ENCODE peak calls at places on chromosomes 11 and 22, in eight cellular contexts. I, Q, B, R, M, E, V and W are unnamed samples.
A peak's percentile ranks its signal among the peaks of the same experiment; 100 is the strongest.

GRCh38 chr11:114368918-114369680 is 31.2 kb downstream of the C11orf71 start:
- DNase-seq in E (no peak), V (no peak), I (no peak), M (no peak), B (no peak), R (no peak), Q (no peak), W (no peak)

GRCh38 chr11:95908826-95909225 is 15.1 kb downstream of the MTMR2 start:
- DNase-seq in M (no peak), B (no peak), I (no peak), Q (no peak), E (no peak), R (no peak), V (no peak), W (no peak)

GRCh38 chr11:91124363-91124762 is 901.5 kb upstream of the CHORDC1 start:
- DNase-seq in B (no peak), R (no peak), I (no peak), E (no peak), Q (no peak), M (no peak), V (no peak), W (no peak)

GRCh38 chr22:44701187-44701586 is 817 bp upstream of the PRR5 start:
- DNase-seq in B (no peak), M (no peak), V (no peak), Q (no peak), E (no peak), I (no peak), R (no peak), W (no peak)

GRCh38 chr11:121318848-121319834 is 26.6 kb downstream of the SC5D start:
- DNase-seq in E (no peak), B (peak; percentile 15), R (peak; percentile 56), V (no peak), I (peak; percentile 28), Q (peak; percentile 29), M (peak; percentile 48), W (peak; percentile 69)

GRCh38 chr11:1038921-1039320 is 2.4 kb upstream of the MUC6 start:
- DNase-seq in E (no peak), B (no peak), Q (no peak), R (no peak), I (no peak), M (no peak), V (no peak), W (no peak)

GRCh38 chr11:1650034-1650917 is 20.7 kb downstream of the KRTAP5-5 start:
- DNase-seq in V (no peak), B (no peak), M (no peak), R (no peak), Q (no peak), I (no peak), E (no peak), W (peak; percentile 34)

GRCh38 chr11:27088353-27088752 is 47.7 kb downstream of the BBOX1 start:
- DNase-seq in V (no peak), R (no peak), M (no peak), B (no peak), E (no peak), I (no peak), Q (no peak), W (no peak)

GRCh38 chr11:70595452-70595851 is 197.1 kb downstream of the CTTN start:
- DNase-seq in M (no peak), Q (no peak), B (no peak), E (no peak), I (no peak), R (no peak), V (no peak), W (no peak)

GRCh38 chr11:27571151-27571840 is 64.7 kb upstream of the LIN7C start:
- DNase-seq in V (no peak), R (no peak), M (no peak), I (no peak), Q (peak; percentile 3), E (no peak), B (peak; percentile 77), W (peak; percentile 25)

GRCh38 chr11:67014343-67014742 is 8.6 kb upstream of the SYT12 start:
- DNase-seq in Q (peak; percentile 28), V (no peak), R (no peak), B (no peak), M (no peak), E (no peak), I (no peak), W (no peak)

GRCh38 chr11:46075928-46076327 is 45.3 kb downstream of the PHF21A start:
- DNase-seq in B (no peak), Q (peak; percentile 14), V (no peak), R (no peak), M (no peak), I (no peak), E (no peak), W (peak; percentile 36)

GRCh38 chr11:56013805-56014204 is 13.6 kb upstream of the OR5AS1 start:
- DNase-seq in Q (no peak), V (no peak), M (no peak), E (no peak), B (no peak), I (no peak), R (no peak), W (no peak)

GRCh38 chr22:49993649-49994360 is 18.8 kb downstream of the IL17REL start:
- DNase-seq in I (no peak), B (no peak), Q (no peak), V (no peak), E (no peak), R (no peak), M (no peak), W (no peak)

GRCh38 chr11:134837166-134837886 is 425.3 kb upstream of the B3GAT1 start:
- DNase-seq in M (no peak), E (no peak), V (no peak), I (no peak), Q (no peak), R (no peak), B (no peak), W (no peak)

GRCh38 chr11:33721291-33721840 is 14.9 kb downstream of the CD59 start:
- DNase-seq in B (no peak), R (no peak), I (no peak), Q (no peak), E (no peak), M (no peak), V (no peak), W (no peak)

GRCh38 chr22:39622881-39623367 is 52.4 kb downstream of the CACNA1I start:
- DNase-seq in Q (peak; percentile 94), E (peak; percentile 55), V (peak; percentile 58), I (peak; percentile 52), B (no peak), M (peak; percentile 87), R (no peak), W (peak; percentile 89)

GRCh38 chr11:110479445-110480101 is 49.8 kb downstream of the FDX1 start:
- DNase-seq in V (no peak), I (no peak), M (no peak), E (no peak), R (peak; percentile 37), Q (no peak), B (no peak), W (no peak)

GRCh38 chr11:2092956-2093412 is 46.2 kb downstream of the IGF2 start:
- DNase-seq in I (peak; percentile 59), V (no peak), M (no peak), R (no peak), B (no peak), Q (peak; percentile 63), E (peak; percentile 30), W (no peak)